ENCODE peak calls at places on chromosomes 7 and 10, in nine cellular contexts. E is adrenal gland, W is GM12891, F is GM12878, V is transverse colon, A is HepG2, R is body of pancreas, H is uterus, P is testis. O is an unnamed sample.

GRCh38 chr7:135326636-135327280 is 93.1 kb downstream of the STRA8 start:
- DNase-seq in E (no peak), W (no peak), F (no peak), V (no peak), A (no peak), R (no peak), H (no peak), P (no peak), O (no peak)

GRCh38 chr10:63703113-63703670 is 182.0 kb downstream of the REEP3 start:
- DNase-seq in E (no peak), W (no peak), F (peak), V (no peak), A (no peak), R (peak), H (no peak), P (no peak), O (no peak)

GRCh38 chr10:87058171-87058570 is 36.5 kb downstream of the GLUD1 start:
- DNase-seq in E (no peak), W (no peak), F (no peak), V (no peak), A (no peak), R (no peak), H (no peak), P (no peak), O (no peak)

GRCh38 chr7:1725199-1725701 is 55.2 kb downstream of the ELFN1 start:
- DNase-seq in E (no peak), W (no peak), F (no peak), V (peak), A (no peak), R (peak), H (no peak), P (no peak), O (no peak)

GRCh38 chr7:2032030-2032875 is 200.5 kb downstream of the MAD1L1 start:
- DNase-seq in E (no peak), W (no peak), F (no peak), V (no peak), A (no peak), R (peak), H (no peak), P (no peak), O (no peak)

GRCh38 chr7:55903985-55904759 is 16.9 kb downstream of the ZNF713 start:
- DNase-seq in E (no peak), W (peak), F (peak), V (no peak), A (no peak), R (no peak), H (no peak), P (no peak), O (no peak)

GRCh38 chr10:57096044-57096443 is 735.0 kb upstream of the ZWINT start:
- DNase-seq in E (no peak), W (no peak), F (no peak), V (no peak), A (no peak), R (no peak), H (no peak), P (no peak), O (no peak)

GRCh38 chr10:77051837-77052236 is 585.8 kb downstream of the KCNMA1 start:
- DNase-seq in E (no peak), W (no peak), F (no peak), V (no peak), A (no peak), R (no peak), H (no peak), P (no peak), O (no peak)

GRCh38 chr7:88037050-88037449 is 103.0 kb downstream of the ADAM22 start:
- DNase-seq in E (no peak), W (no peak), F (no peak), V (no peak), A (no peak), R (no peak), H (no peak), P (no peak), O (no peak)

GRCh38 chr7:121447191-121447920 is 51.2 kb upstream of the FAM3C start:
- DNase-seq in E (no peak), W (no peak), F (no peak), V (no peak), A (no peak), R (no peak), H (peak), P (peak), O (no peak)

GRCh38 chr7:158094671-158095256 is 492.9 kb downstream of the PTPRN2 start:
- DNase-seq in E (no peak), W (no peak), F (no peak), V (no peak), A (no peak), R (no peak), H (no peak), P (no peak), O (no peak)

GRCh38 chr7:66415659-66416265 is 210.6 kb downstream of the TPST1 start:
- DNase-seq in E (no peak), W (no peak), F (no peak), V (no peak), A (no peak), R (no peak), H (no peak), P (no peak), O (no peak)

GRCh38 chr7:27156508-27156898 is at the start of gene HOXA7:
- DNase-seq in E (peak), W (no peak), F (no peak), V (peak), A (no peak), R (no peak), H (peak), P (peak), O (no peak)

GRCh38 chr7:74567318-74567668 is 90.2 kb upstream of the GTF2I start:
- DNase-seq in E (no peak), W (no peak), F (no peak), V (no peak), A (no peak), R (no peak), H (no peak), P (no peak), O (no peak)

GRCh38 chr10:13559124-13559700 is 27.6 kb upstream of the PRPF18 start:
- DNase-seq in E (no peak), W (no peak), F (no peak), V (no peak), A (no peak), R (no peak), H (no peak), P (no peak), O (no peak)

GRCh38 chr10:100303724-100304319 is 17.3 kb upstream of the BLOC1S2 start:
- DNase-seq in E (no peak), W (no peak), F (no peak), V (no peak), A (peak), R (no peak), H (no peak), P (no peak), O (peak)

GRCh38 chr7:77426521-77427051 is 10.4 kb upstream of the GSAP start:
- DNase-seq in E (no peak), W (no peak), F (no peak), V (no peak), A (no peak), R (no peak), H (no peak), P (no peak), O (no peak)

GRCh38 chr7:37329940-37330339 is 118.7 kb downstream of the ELMO1 start:
- DNase-seq in E (no peak), W (no peak), F (no peak), V (no peak), A (no peak), R (no peak), H (no peak), P (no peak), O (no peak)

GRCh38 chr10:14784459-14785055 is 9.9 kb upstream of the FAM107B start:
- DNase-seq in E (no peak), W (no peak), F (no peak), V (no peak), A (no peak), R (no peak), H (no peak), P (no peak), O (no peak)

GRCh38 chr10:96422525-96422924 is 63.7 kb upstream of the OPALIN start:
- DNase-seq in E (no peak), W (no peak), F (no peak), V (no peak), A (no peak), R (no peak), H (no peak), P (no peak), O (no peak)

GRCh38 chr7:42495251-42495650 is 258.2 kb upstream of the GLI3 start:
- DNase-seq in E (no peak), W (no peak), F (no peak), V (no peak), A (no peak), R (no peak), H (no peak), P (no peak), O (no peak)

GRCh38 chr10:30070001-30070759 is 10.8 kb upstream of the JCAD start:
- DNase-seq in E (peak), W (no peak), F (no peak), V (no peak), A (peak), R (no peak), H (no peak), P (peak), O (no peak)

GRCh38 chr7:64874114-64874513 is 29.0 kb upstream of the ZNF273 start:
- DNase-seq in E (no peak), W (no peak), F (no peak), V (no peak), A (no peak), R (no peak), H (no peak), P (no peak), O (no peak)

GRCh38 chr7:55230014-55230413 is 135.1 kb upstream of the LANCL2 start:
- DNase-seq in E (no peak), W (no peak), F (no peak), V (no peak), A (no peak), R (no peak), H (no peak), P (no peak), O (no peak)

GRCh38 chr10:62083868-62084267 is 182.4 kb downstream of the ARID5B start:
- DNase-seq in E (no peak), W (no peak), F (no peak), V (peak), A (no peak), R (peak), H (peak), P (peak), O (no peak)

GRCh38 chr10:124648738-124649137 is 95.4 kb downstream of the FAM53B start:
- DNase-seq in E (peak), W (no peak), F (peak), V (peak), A (no peak), R (peak), H (peak), P (peak), O (peak)

GRCh38 chr10:124649209-124649608 is 95.0 kb downstream of the FAM53B start:
- DNase-seq in E (peak), W (no peak), F (no peak), V (no peak), A (no peak), R (no peak), H (peak), P (peak), O (no peak)

GRCh38 chr10:124646483-124647352 is 97.5 kb downstream of the FAM53B start:
- DNase-seq in E (peak), W (no peak), F (no peak), V (peak), A (peak), R (peak), H (peak), P (peak), O (peak)

GRCh38 chr10:124647421-124648130 is 96.6 kb downstream of the FAM53B start:
- DNase-seq in E (peak), W (peak), F (peak), V (peak), A (peak), R (peak), H (no peak), P (peak), O (peak)

GRCh38 chr10:124648131-124648475 is 96.1 kb downstream of the FAM53B start:
- DNase-seq in E (no peak), W (no peak), F (no peak), V (no peak), A (no peak), R (no peak), H (no peak), P (no peak), O (no peak)
- TF ChIP-seq POLR2A in E (no peak), W (no peak), F (no peak), V (no peak), A (no peak), R (no peak), H (no peak), P (no peak), O (no peak)

GRCh38 chr10:33008499-33009243 is 50.6 kb upstream of the ITGB1 start:
- DNase-seq in E (peak), W (no peak), F (peak), V (peak), A (peak), R (peak), H (peak), P (peak), O (no peak)

GRCh38 chr10:33009244-33010131 is 51.5 kb upstream of the ITGB1 start:
- DNase-seq in E (no peak), W (no peak), F (no peak), V (no peak), A (no peak), R (no peak), H (no peak), P (no peak), O (no peak)

GRCh38 chr10:33006342-33006887 is 48.4 kb upstream of the ITGB1 start:
- DNase-seq in E (no peak), W (no peak), F (no peak), V (no peak), A (no peak), R (no peak), H (no peak), P (no peak), O (no peak)

GRCh38 chr10:33001908-33002492 is 44.0 kb upstream of the ITGB1 start:
- DNase-seq in E (no peak), W (no peak), F (no peak), V (no peak), A (peak), R (no peak), H (no peak), P (no peak), O (no peak)

GRCh38 chr10:33005322-33006282 is 47.6 kb upstream of the ITGB1 start:
- DNase-seq in E (peak), W (no peak), F (no peak), V (peak), A (peak), R (peak), H (peak), P (peak), O (peak)
- TF ChIP-seq POLR2A in E (peak), W (no peak), F (no peak), V (peak), A (no peak), R (peak), H (peak), P (no peak), O (peak)

GRCh38 chr7:150378853-150379589 is at the start of gene ZNF775:
- DNase-seq in E (peak), W (peak), F (no peak), V (peak), A (peak), R (peak), H (peak), P (peak), O (peak)
- TF ChIP-seq POLR2A in E (peak), W (peak), F (peak), V (peak), A (peak), R (peak), H (peak), P (peak), O (peak)

GRCh38 chr10:92575961-92576360 is 2.1 kb upstream of the IDE start:
- DNase-seq in E (no peak), W (no peak), F (no peak), V (no peak), A (no peak), R (no peak), H (no peak), P (no peak), O (no peak)

GRCh38 chr10:92573091-92573797 is 649 bp downstream of the IDE start:
- DNase-seq in E (peak), W (no peak), F (no peak), V (peak), A (no peak), R (peak), H (peak), P (peak), O (no peak)

GRCh38 chr10:92572362-92573090 is 1.4 kb downstream of the IDE start:
- DNase-seq in E (no peak), W (no peak), F (no peak), V (no peak), A (no peak), R (no peak), H (no peak), P (no peak), O (no peak)

GRCh38 chr10:92574545-92575377 is 868 bp upstream of the IDE start:
- DNase-seq in E (no peak), W (no peak), F (no peak), V (no peak), A (no peak), R (no peak), H (no peak), P (no peak), O (peak)

GRCh38 chr10:92573798-92574544 is at the start of gene IDE:
- DNase-seq in E (peak), W (peak), F (peak), V (peak), A (peak), R (peak), H (peak), P (peak), O (peak)
- TF ChIP-seq POLR2A in E (peak), W (peak), F (peak), V (peak), A (peak), R (peak), H (peak), P (no peak), O (peak)

DNA sequence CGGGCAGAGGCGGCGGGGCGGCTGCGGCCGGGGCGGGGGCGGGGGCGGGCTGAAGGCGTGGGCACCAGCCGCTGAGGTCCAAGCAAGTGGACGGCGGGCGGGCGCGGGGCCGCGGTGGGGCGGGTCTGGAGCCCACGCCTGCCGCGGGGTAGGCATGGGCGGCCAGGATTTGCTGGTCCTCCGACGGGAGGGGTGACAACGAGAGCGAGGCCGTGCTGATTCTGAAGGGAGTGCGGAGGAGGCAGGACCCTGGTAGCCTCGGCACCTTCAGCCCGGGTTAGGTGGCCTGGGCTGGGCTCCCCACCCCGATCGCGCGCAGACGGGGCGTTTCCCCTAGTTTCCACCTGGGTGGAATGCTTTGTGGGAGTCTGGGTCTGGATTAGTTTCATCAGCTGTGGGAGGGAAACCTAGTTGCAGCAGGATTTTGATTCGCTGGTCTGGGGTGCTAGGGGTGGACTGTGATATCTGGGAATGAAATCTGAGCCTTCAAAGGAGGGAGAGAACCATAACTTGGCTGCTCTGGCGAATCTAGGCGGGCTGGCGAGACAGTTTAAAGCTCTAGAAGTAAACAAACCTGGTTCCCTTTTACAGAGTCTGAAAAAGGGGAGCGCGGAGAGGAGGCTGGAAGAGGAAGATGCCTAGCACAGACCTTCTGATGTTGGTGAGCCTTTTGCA is 609 bp downstream of the SGPL1 start:
- DNase-seq in E (peak), W (peak), F (no peak), V (peak), A (peak), R (peak), H (peak), P (peak), O (peak)
- TF ChIP-seq POLR2A in E (peak), W (no peak), F (no peak), V (no peak), A (no peak), R (peak), H (peak), P (no peak), O (peak)

GRCh38 chr10:74901240-74901827 is 74.9 kb downstream of the KAT6B start:
- DNase-seq in E (no peak), W (no peak), F (no peak), V (no peak), A (no peak), R (no peak), H (no peak), P (no peak), O (no peak)

GRCh38 chr10:74900297-74900696 is 73.9 kb downstream of the KAT6B start:
- DNase-seq in E (no peak), W (no peak), F (peak), V (peak), A (no peak), R (no peak), H (no peak), P (no peak), O (no peak)

GRCh38 chr10:74898201-74898976 is 72.0 kb downstream of the KAT6B start:
- DNase-seq in E (no peak), W (no peak), F (peak), V (no peak), A (peak), R (no peak), H (no peak), P (no peak), O (no peak)

GRCh38 chr10:74903491-74903890 is 77.1 kb downstream of the KAT6B start:
- DNase-seq in E (no peak), W (no peak), F (no peak), V (no peak), A (no peak), R (no peak), H (no peak), P (no peak), O (no peak)

DNA sequence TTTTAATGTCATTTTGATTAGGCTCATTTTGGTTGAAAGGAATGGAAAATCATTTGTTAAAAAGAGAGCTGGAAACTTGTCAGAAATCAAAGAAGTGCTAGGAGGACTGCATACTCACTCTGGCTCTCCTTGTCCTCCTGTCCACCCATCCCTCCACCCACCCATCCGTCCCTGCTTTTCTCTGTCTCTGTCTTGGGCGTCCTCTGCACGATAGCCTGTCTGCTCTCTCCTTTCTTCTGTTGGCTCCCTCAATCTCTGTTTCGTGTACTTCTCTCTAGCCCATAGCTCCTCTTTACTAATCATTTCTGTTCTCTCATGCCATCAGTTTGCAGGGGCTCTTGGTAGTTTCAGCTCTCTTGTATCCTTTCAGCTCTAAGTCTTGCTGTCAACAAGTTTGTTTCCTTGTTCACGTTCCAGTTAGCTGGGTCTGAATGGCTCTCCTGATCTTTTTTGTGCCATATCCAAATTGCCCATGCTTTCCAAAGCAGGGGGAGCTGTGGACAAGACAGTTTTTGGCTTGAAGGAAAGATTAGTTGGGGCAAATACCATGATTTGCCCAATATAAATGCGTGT is 75.6 kb downstream of the KAT6B start:
- DNase-seq in E (no peak), W (no peak), F (no peak), V (no peak), A (no peak), R (no peak), H (no peak), P (no peak), O (no peak)
- TF ChIP-seq POLR2A in E (no peak), W (no peak), F (no peak), V (no peak), A (no peak), R (no peak), H (no peak), P (no peak), O (no peak)

GRCh38 chr10:2992401-2993198 is 74.7 kb upstream of the PFKP start:
- DNase-seq in E (no peak), W (no peak), F (no peak), V (no peak), A (no peak), R (no peak), H (no peak), P (no peak), O (no peak)

GRCh38 chr10:2993636-2994035 is 73.7 kb upstream of the PFKP start:
- DNase-seq in E (no peak), W (no peak), F (no peak), V (no peak), A (no peak), R (no peak), H (no peak), P (peak), O (no peak)

GRCh38 chr10:2989292-2989947 is 77.9 kb upstream of the PFKP start:
- DNase-seq in E (no peak), W (no peak), F (no peak), V (no peak), A (no peak), R (no peak), H (no peak), P (no peak), O (no peak)

GRCh38 chr10:2990764-2991163 is 76.6 kb upstream of the PFKP start:
- DNase-seq in E (no peak), W (no peak), F (no peak), V (no peak), A (peak), R (no peak), H (no peak), P (no peak), O (no peak)

DNA sequence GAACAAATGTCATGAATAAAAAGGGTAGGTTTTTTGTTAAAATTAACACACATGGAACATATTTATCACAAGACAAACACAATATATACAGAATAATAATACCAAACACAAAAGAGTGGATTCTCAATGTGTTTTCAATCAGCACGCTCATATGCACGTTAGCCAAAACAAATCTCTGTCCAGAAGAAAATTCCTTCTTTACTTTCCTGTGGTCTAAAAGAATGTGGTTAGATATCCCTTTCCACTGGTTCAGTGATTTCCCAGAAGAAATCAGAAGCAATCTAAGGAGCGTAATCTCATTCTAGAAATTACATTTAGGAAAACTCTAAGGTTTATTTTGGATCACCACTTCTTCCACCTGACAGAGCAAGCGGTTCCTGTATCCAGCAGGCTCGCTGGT is 72.8 kb upstream of the PFKP start:
- DNase-seq in E (no peak), W (no peak), F (no peak), V (no peak), A (no peak), R (no peak), H (no peak), P (no peak), O (no peak)
- TF ChIP-seq POLR2A in E (no peak), W (no peak), F (no peak), V (no peak), A (no peak), R (no peak), H (no peak), P (no peak), O (no peak)